ENCODE peak calls at places on chromosomes 6 and 20, in seven cellular contexts. R, W, T, N, K, A and I are unnamed samples. For H3K9me3 and H3K4me1, the result is how much of the 10 kb centered on the place peaks cover.

GRCh38 chr6:111746983-111747773 is 126.1 kb downstream of the FYN start:
- DNase-seq in R (no peak), K (no peak), W (no peak), N (no peak), T (no peak), A (no peak), I (no peak)

GRCh38 chr6:163459536-163459935 is 45.0 kb downstream of the QKI start:
- DNase-seq in T (no peak), W (no peak), A (no peak), R (no peak), N (no peak), K (no peak), I (no peak)

GRCh38 chr20:36645998-36646397 is at the start of gene SLA2:
- DNase-seq in W (no peak), R (no peak), K (no peak), T (peak), A (no peak), N (no peak), I (no peak)

GRCh38 chr6:11685411-11686093 is 93.1 kb downstream of the ADTRP start:
- DNase-seq in N (no peak), K (no peak), T (no peak), A (peak), W (no peak), R (no peak), I (no peak)

GRCh38 chr6:22433745-22434144 is 135.6 kb upstream of the HDGFL1 start:
- DNase-seq in W (no peak), A (no peak), T (no peak), R (no peak), K (no peak), N (no peak), I (no peak)

GRCh38 chr6:53630533-53631269 is 34.9 kb downstream of the KLHL31 start:
- DNase-seq in T (no peak), A (no peak), K (no peak), R (no peak), N (no peak), W (no peak), I (no peak)

GRCh38 chr6:39273394-39273793 is 40.8 kb downstream of the KCNK17 start:
- DNase-seq in A (no peak), K (no peak), T (peak), R (no peak), N (no peak), W (no peak), I (no peak)

GRCh38 chr6:42088101-42088591 is 37.8 kb downstream of the TAF8 start:
- DNase-seq in W (no peak), K (no peak), R (no peak), A (no peak), N (no peak), T (no peak), I (no peak)

GRCh38 chr6:150072201-150072600 is 3.3 kb upstream of the ULBP3 start:
- DNase-seq in T (peak), R (no peak), W (peak), A (peak), K (no peak), N (peak), I (peak)

GRCh38 chr20:20373046-20373706 is 5.3 kb downstream of the INSM1 start:
- DNase-seq in T (no peak), A (no peak), N (no peak), R (no peak), W (no peak), K (no peak), I (no peak)

GRCh38 chr20:19690462-19690861 is 67.6 kb upstream of the RIN2 start:
- DNase-seq in R (no peak), W (no peak), T (no peak), A (no peak), N (no peak), K (no peak), I (no peak)

GRCh38 chr20:51768759-51769517 is 748 bp upstream of the ATP9A start:
- DNase-seq in T (no peak), W (no peak), A (no peak), N (no peak), R (no peak), K (no peak), I (no peak)

GRCh38 chr6:169968541-169969270 is 217.3 kb downstream of the ERMARD start:
- DNase-seq in R (no peak), N (no peak), K (peak), T (no peak), A (no peak), W (no peak), I (no peak)

GRCh38 chr20:58447733-58448391 is 58.8 kb downstream of the VAPB start:
- DNase-seq in N (no peak), R (no peak), T (no peak), A (peak), W (no peak), K (no peak), I (peak)

GRCh38 chr6:33987531-33988021 is 158.3 kb downstream of the GRM4 start:
- DNase-seq in W (no peak), K (peak), N (peak), A (peak), R (no peak), T (peak), I (peak)

GRCh38 chr6:45116714-45117410 is 211.3 kb upstream of the RUNX2 start:
- DNase-seq in N (no peak), T (no peak), W (no peak), R (no peak), K (no peak), A (no peak), I (no peak)

GRCh38 chr6:157346371-157346770 is 23.1 kb upstream of the TMEM242 start:
- DNase-seq in T (no peak), A (no peak), R (no peak), W (no peak), N (no peak), K (no peak), I (no peak)

DNA sequence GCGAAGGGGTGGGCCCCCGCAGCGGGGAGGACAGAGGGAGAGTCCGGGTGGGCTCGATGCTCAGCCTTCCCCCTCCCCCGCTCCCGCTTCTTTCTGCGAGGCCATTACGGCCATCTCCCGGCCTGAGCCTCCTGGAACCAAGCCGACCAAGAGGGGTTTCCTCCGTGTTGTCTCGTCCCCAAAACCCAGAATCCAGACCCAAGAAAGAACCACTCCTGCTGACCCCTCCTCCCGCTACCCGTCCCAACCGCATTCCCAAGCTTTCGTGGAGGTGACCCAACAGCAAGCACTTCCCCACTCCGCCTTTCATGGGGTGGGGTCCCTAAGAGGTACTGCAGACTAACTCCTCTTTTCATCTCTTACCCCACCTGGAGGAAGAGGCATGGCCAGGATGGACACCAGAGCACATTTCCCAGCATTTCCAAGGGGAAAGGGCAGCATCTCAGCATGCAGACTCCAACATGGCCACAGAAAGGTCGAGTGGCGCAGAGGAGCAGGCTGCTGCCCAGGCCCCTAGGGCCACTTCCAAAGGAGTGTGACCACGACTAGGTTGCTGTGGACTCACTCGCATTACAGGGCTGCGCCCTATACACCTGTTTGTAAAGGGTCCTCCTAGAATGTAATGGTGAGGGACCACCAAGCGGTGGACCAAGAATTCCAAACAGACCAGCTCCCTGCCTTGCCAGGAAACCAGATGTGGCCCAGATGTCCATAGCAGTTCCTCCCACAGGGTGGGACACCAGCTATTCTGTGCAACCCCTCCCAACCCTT is 53.5 kb downstream of the MRPL14 start:
- DNase-seq in T (no peak), N (no peak), R (no peak), W (no peak), A (no peak), K (no peak), I (no peak)
- TF ChIP-seq CTCF in T (no peak), N (no peak), R (no peak), W (no peak), A (no peak), K (no peak), I (no peak)

DNA sequence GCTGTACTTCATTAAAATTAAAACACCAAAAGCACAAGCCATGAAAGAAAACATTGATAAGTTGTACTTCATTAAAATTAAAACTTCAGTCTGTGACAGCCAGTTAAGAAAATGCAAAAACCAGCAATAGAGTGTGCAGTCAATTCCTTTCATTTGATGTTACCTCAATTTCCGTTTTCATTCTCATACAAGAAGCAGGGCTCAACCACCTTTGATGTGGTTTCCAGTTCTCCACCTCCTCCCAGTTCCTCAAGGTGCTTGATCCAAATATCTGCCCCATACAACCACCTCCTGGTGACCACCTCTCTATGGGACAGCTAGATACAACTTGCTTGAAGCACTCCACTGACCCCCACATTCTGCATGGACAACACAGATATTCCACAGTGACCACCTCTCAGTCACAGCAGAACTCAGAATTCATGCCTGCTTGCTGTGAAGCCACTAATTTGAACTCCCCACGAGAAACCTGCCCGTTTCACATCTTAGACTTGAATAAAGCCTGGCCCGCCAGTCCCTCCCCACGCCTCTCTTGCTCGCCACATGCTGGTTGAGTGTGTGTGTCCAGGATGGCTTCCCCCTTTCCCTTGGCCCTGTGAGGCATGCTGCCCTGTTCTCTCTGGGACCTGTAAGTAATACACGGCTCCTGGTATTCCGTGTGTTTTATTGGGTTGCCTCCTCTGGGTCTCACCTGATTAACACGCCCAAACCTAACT is 66.1 kb downstream of the FAM50B start:
- DNase-seq in A (no peak), T (no peak), N (no peak), K (no peak), R (no peak), W (no peak), I (no peak)
- H3K9me3 ChIP-seq in A (under half), T (under half), N (under half), K (under half), R (under half), W (under half), I (under half)

GRCh38 chr6:136037885-136038460 is 186.5 kb downstream of the PDE7B start:
- DNase-seq in W (no peak), N (no peak), K (no peak), T (peak), R (peak), A (peak), I (no peak)
- H3K4me1 ChIP-seq in W (under half), N (under half), K (under half), T (under half), R (under half), A (under half), I (under half)

DNA sequence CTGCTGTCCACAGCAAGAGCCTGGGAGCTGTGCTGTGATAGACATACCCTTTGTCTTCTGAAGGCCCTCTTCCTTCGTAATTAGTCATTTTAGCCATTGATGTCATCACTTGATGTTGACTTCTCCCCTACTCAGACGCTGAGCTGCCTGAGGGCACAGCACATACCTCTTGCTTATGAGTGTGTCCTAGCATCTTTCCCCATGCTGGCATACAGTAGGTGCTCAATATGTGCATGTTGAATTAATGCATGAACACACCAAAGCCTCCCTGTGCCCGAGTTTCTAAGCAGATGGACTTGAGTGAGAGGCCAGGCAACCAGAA is 35.8 kb upstream of the FAM83D start:
- DNase-seq in N (no peak), W (no peak), K (no peak), T (no peak), A (no peak), R (no peak), I (no peak)
- TF ChIP-seq CTCF in N (no peak), W (no peak), K (no peak), T (no peak), A (no peak), R (no peak), I (no peak)

DNA sequence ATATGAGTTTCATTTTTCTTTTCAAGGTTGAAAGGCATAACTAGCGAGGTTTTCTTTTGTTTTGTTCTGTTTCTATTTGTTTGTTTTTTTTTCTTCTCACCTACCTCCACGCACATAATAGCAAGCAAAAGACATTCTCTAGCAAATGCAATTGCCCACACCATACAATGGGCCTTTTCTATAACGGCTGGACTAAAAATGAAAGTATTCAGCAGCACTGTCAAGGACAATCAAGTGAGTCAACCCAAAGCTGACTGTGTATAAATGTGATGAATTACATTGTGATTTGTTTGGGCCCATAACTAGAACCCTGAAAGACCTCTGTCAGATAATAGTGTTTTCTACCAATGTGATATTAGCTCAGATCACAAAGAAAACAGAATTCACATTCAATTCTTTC is 496.7 kb downstream of the RNF144B start:
- DNase-seq in T (no peak), N (no peak), W (no peak), K (no peak), R (no peak), A (no peak), I (no peak)
- H3K9me3 ChIP-seq in T (under half), N (under half), W (under half), K (under half), R (under half), A (under half), I (under half)

GRCh38 chr20:41159547-41159946 is 22.2 kb downstream of the PLCG1 start:
- DNase-seq in N (no peak), T (no peak), K (no peak), W (no peak), R (no peak), A (no peak), I (no peak)
- H3K4me1 ChIP-seq in N (under half), T (under half), K (under half), W (under half), R (under half), A (under half), I (under half)

GRCh38 chr20:44291754-44292153 is 19.2 kb downstream of the FITM2 start:
- DNase-seq in K (no peak), W (no peak), R (no peak), A (no peak), T (no peak), N (no peak), I (no peak)

GRCh38 chr20:44295995-44296394 is 15.0 kb downstream of the FITM2 start:
- DNase-seq in T (peak), W (no peak), N (no peak), R (no peak), A (no peak), K (no peak), I (no peak)

GRCh38 chr20:44302026-44302669 is 8.9 kb downstream of the FITM2 start:
- DNase-seq in W (no peak), R (no peak), K (no peak), A (peak), T (peak), N (no peak), I (peak)

GRCh38 chr20:44301285-44301684 is 9.7 kb downstream of the FITM2 start:
- DNase-seq in W (no peak), N (no peak), T (peak), K (no peak), R (no peak), A (no peak), I (no peak)

DNA sequence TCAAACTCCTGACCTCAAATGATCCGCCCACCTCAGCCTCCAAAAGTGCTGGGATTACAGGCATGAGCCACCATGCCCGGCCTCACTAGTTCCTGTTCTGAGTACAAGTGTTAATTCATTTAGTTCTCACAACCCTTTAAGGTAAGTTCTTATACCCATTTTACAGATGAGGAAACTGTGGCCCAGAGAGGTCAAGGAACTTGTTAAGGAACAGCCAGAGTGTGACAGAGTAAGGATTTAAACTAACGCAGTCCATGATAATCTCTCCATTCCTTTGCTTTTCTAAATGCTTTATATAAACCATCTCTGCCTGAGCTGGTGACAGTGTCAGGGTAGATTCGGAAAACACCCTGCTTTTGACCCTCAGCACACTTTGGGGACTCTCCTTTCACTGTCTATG is 13.3 kb downstream of the FITM2 start:
- DNase-seq in A (no peak), K (peak), T (no peak), W (no peak), R (no peak), N (no peak), I (no peak)
- TF ChIP-seq CTCF in A (no peak), K (no peak), T (no peak), W (no peak), R (no peak), N (no peak), I (no peak)

GRCh38 chr6:28152531-28152930 is 10.8 kb downstream of the ZKSCAN8 start:
- DNase-seq in K (no peak), A (no peak), W (no peak), T (no peak), R (no peak), N (no peak), I (no peak)
- H3K9me3 ChIP-seq in K (under half), A (under half), W (under half), T (under half), R (under half), N (under half), I (under half)